ENCODE peak calls at places on chromosomes 16 and 17, in six cellular contexts. X is neuronal stem cell, S is kidney epithelial cell, R is lower leg skin, E is retinal pigment epithelial cell, D is breast epithelium. W is an unnamed sample.

GRCh38 chr17:40562841-40563370 is 2.4 kb downstream of the CCR7 start:
- DNase-seq in X (no peak), S (no peak), R (no peak), E (no peak), D (no peak), W (no peak)

GRCh38 chr16:2768403-2769089 is 8.5 kb downstream of the ELOB start:
- DNase-seq in X (no peak), S (no peak), R (no peak), E (no peak), D (no peak), W (no peak)

GRCh38 chr16:57262841-57263584 is 18.0 kb downstream of the ARL2BP start:
- DNase-seq in X (no peak), S (no peak), R (no peak), E (no peak), D (no peak), W (no peak)

GRCh38 chr16:29025218-29025617 is 40.4 kb downstream of the LAT start:
- DNase-seq in X (no peak), S (no peak), R (no peak), E (no peak), D (no peak), W (no peak)

GRCh38 chr16:1984347-1985225 is 593 bp downstream of the GFER start:
- DNase-seq in X (no peak), S (no peak), R (no peak), E (no peak), D (no peak), W (no peak)

GRCh38 chr17:36459045-36459444 is 27.4 kb upstream of the ZNHIT3 start:
- DNase-seq in X (no peak), S (no peak), R (no peak), E (no peak), D (no peak), W (no peak)

GRCh38 chr16:59330030-59330670 is 596.0 kb upstream of the GOT2 start:
- DNase-seq in X (peak), S (no peak), R (no peak), E (no peak), D (no peak), W (peak)

GRCh38 chr17:77479817-77480508 is 339.2 kb downstream of the SEC14L1 start:
- DNase-seq in X (no peak), S (no peak), R (no peak), E (no peak), D (no peak), W (no peak)

GRCh38 chr16:55832788-55833583 is at the start of gene CES1:
- DNase-seq in X (peak), S (no peak), R (peak), E (no peak), D (peak), W (no peak)

GRCh38 chr16:1258906-1259759 is 3.3 kb downstream of the TPSD1 start:
- DNase-seq in X (no peak), S (no peak), R (no peak), E (no peak), D (no peak), W (no peak)

DNA sequence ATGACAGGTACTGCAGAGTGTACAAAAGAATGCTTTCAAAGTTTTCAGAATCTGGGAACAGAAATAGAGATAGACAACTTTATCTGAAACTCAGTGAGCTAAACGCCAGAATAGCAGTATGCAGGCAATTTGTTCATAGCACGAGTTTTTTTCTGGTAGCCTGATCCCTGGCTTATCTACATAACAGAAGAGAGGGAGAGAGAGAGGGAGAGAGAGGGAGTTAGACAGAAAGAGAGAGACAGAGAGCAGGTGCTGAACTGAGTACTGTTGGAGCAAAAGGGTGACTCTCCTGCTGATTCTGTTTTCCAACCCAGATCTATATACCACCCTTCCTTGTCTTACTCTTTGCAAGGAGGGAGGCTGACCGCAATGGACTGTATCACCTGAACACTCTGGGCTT is 388.0 kb upstream of the CA10 start:
- DNase-seq in X (no peak), S (no peak), R (no peak), E (no peak), D (no peak), W (no peak)
- H3K4me3 ChIP-seq in X (no peak), S (no peak), R (no peak), E (no peak), D (no peak), W (no peak)

GRCh38 chr17:81336930-81337325 is 41.8 kb upstream of the SLC38A10 start:
- DNase-seq in X (no peak), S (no peak), R (no peak), E (no peak), D (no peak), W (no peak)
- H3K4me3 ChIP-seq in X (no peak), S (no peak), R (no peak), E (no peak), D (no peak), W (no peak)

GRCh38 chr17:18070861-18071340 is 16.8 kb upstream of the DRG2 start:
- DNase-seq in X (no peak), S (peak), R (no peak), E (peak), D (no peak), W (peak)
- H3K4me3 ChIP-seq in X (no peak), S (no peak), R (no peak), E (peak), D (no peak), W (peak)

DNA sequence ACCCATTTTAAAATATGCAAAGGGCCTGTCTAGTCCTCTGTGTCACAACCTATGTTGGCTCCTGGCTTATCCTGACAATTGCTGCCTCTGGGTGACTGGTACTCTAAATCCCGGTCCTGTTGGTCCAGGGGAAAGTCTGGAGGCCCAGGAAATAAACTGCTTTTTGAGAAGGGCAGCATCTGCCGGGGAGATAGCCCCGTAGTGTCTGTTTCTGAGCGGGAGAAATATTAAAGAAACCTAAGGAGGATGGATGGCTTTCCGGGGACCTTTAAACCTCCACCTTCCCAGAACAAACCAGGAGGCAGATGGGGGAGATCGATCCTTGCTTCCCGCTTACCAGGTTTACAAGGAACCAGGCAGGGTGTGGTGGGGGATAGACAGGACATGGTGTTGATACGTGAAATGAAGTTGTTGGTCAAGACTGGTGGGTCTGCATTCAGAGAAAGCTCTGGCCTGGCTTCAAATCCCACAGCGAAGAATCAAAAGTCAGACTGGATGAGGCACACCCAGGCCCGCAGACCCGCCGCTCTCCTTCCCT is 3.8 kb downstream of the HOXB2 start:
- DNase-seq in X (no peak), S (no peak), R (no peak), E (no peak), D (no peak), W (no peak)
- H3K4me3 ChIP-seq in X (peak), S (peak), R (peak), E (peak), D (peak), W (peak)

DNA sequence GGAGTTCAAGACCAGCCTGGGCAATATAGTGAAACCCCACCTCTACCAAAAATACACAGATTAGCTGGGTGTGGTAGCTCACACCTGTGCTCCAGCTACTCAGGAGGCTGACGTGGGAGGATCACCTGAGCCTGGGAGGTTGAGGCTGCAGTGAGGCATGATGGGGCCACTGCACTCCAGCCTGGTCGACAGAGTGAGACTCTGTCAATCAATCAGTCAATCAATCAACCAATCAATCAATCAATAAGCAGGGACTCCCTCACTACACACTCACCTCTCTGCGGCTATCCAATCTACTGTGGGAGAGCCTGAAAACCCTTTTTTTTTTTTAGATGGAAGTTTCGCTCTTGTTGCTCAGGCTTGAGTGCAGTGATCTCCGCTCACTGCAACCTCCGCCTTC is 31.6 kb downstream of the CPSF4L start:
- DNase-seq in X (no peak), S (no peak), R (no peak), E (no peak), D (no peak), W (no peak)
- H3K4me3 ChIP-seq in X (no peak), S (no peak), R (no peak), E (no peak), D (no peak), W (no peak)

GRCh38 chr17:48564200-48565023 is 13.7 kb downstream of the HOXB4 start:
- DNase-seq in X (no peak), S (no peak), R (no peak), E (no peak), D (no peak), W (no peak)
- H3K4me3 ChIP-seq in X (no peak), S (peak), R (peak), E (no peak), D (peak), W (peak)

GRCh38 chr17:12664894-12665262 is 812 bp upstream of the MYOCD start:
- DNase-seq in X (no peak), S (no peak), R (no peak), E (no peak), D (no peak), W (no peak)
- H3K4me3 ChIP-seq in X (peak), S (peak), R (peak), E (peak), D (peak), W (peak)

DNA sequence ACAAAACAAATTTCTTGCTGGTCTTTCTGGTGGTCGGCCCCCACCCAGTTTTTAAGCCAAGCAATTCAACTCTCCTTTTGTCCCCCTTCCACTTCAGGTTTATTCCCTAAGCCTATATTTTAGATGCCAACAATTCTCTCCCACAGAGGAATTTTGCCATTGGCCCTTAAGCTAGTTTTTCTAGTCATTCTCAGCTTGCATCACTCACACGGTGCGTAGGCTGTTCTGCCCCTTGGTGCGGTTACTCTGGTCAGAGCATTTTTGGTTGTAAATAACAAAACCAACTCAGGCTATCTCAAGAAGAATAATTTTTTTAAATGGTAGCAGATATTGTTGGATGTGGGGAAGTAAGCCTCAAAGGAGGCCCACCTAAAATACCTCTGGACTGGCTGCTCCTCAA is 33.7 kb upstream of the DYNLL2 start:
- DNase-seq in X (no peak), S (no peak), R (no peak), E (no peak), D (no peak), W (no peak)
- H3K4me3 ChIP-seq in X (no peak), S (no peak), R (no peak), E (no peak), D (no peak), W (no peak)

W was measured in AG10803.